ENCODE peak calls at places on chromosomes 12 and 14, in nine cellular contexts. E, C, J, W, S, M, X, F and H are unnamed samples.

GRCh38 chr14:88323520-88324199 is 591 bp upstream of the KCNK10 start:
- DNase-seq in E (no peak), C (no peak), J (peak), W (peak), S (no peak), M (no peak), X (no peak), F (no peak), H (peak)

GRCh38 chr14:74219806-74220205 is 19.4 kb upstream of the VSX2 start:
- DNase-seq in E (no peak), C (no peak), J (no peak), W (no peak), S (no peak), M (no peak), X (no peak), F (no peak), H (no peak)

GRCh38 chr14:90491221-90491867 is 94.5 kb downstream of the CALM1 start:
- DNase-seq in E (peak), C (no peak), J (peak), W (no peak), S (peak), M (peak), X (no peak), F (no peak), H (no peak)

GRCh38 chr14:68112456-68112855 is 292.9 kb downstream of the RAD51B start:
- DNase-seq in E (no peak), C (no peak), J (no peak), W (no peak), S (no peak), M (no peak), X (no peak), F (no peak), H (no peak)

GRCh38 chr14:92922155-92922735 is 705 bp upstream of the CHGA start:
- DNase-seq in E (no peak), C (no peak), J (peak), W (no peak), S (no peak), M (no peak), X (no peak), F (no peak), H (no peak)

GRCh38 chr14:74459289-74459946 is 33.4 kb upstream of the SYNDIG1L start:
- DNase-seq in E (peak), C (peak), J (peak), W (peak), S (no peak), M (peak), X (no peak), F (peak), H (no peak)

GRCh38 chr14:102282751-102283465 is 22.1 kb downstream of the MOK start:
- DNase-seq in E (no peak), C (no peak), J (no peak), W (no peak), S (no peak), M (no peak), X (no peak), F (no peak), H (no peak)

GRCh38 chr12:105368047-105368646 is 37.7 kb downstream of the C12orf75 start:
- DNase-seq in E (no peak), C (no peak), J (no peak), W (no peak), S (no peak), M (no peak), X (no peak), F (no peak), H (no peak)

GRCh38 chr12:75658826-75659823 is 147.7 kb upstream of the KRR1 start:
- DNase-seq in E (no peak), C (no peak), J (no peak), W (no peak), S (no peak), M (no peak), X (no peak), F (no peak), H (no peak)

GRCh38 chr12:25756974-25757665 is 201.4 kb upstream of the RASSF8 start:
- DNase-seq in E (no peak), C (no peak), J (no peak), W (no peak), S (no peak), M (no peak), X (no peak), F (no peak), H (no peak)

GRCh38 chr12:132196038-132196872 is 52.0 kb downstream of the NOC4L start:
- DNase-seq in E (no peak), C (no peak), J (no peak), W (no peak), S (no peak), M (no peak), X (no peak), F (no peak), H (no peak)

GRCh38 chr12:77224346-77224745 is 159.0 kb upstream of the E2F7 start:
- DNase-seq in E (no peak), C (no peak), J (no peak), W (no peak), S (no peak), M (no peak), X (no peak), F (no peak), H (no peak)